ENCODE peak calls at places on chromosomes 16 and 17, in ten cellular contexts. L is stimulated activated naive CD8-positive, alpha-beta T cell treated with anti-CD3 and anti-CD28 coated beads, Interleukin-15, Interleukin-2, amounts not matched to agents 100 U/mL and 50 U/mL, for 24 hours; D is left cardiac atrium; C is AML-193; K is T-helper 2 cell; E is stimulated activated CD4-positive, alpha-beta T cell treated with anti-CD3 and anti-CD28 coated beads, Interleukin-15, amount 100 ng/mL, for 24 hours; V is suprapubic skin; H is T-cell; I is GM03348; W is SW480. Q is an unnamed sample.

GRCh38 chr17:48542114-48542955 is 2.6 kb downstream of the HOXB2 start:
- DNase-seq in L (peak; percentile 35), D (no peak), C (no peak), K (no peak), E (peak; percentile 40), V (no peak), H (no peak), I (no peak), W (no peak), Q (no peak)

GRCh38 chr17:17943281-17943984 is 28.8 kb downstream of the TOM1L2 start:
- DNase-seq in L (no peak), D (no peak), C (no peak), K (no peak), E (no peak), V (no peak), H (no peak), I (no peak), W (no peak), Q (no peak)

GRCh38 chr17:56779306-56779705 is 54.4 kb downstream of the C17orf67 start:
- DNase-seq in L (no peak), D (no peak), C (no peak), K (no peak), E (no peak), V (no peak), H (no peak), I (no peak), W (no peak), Q (no peak)

GRCh38 chr17:36144014-36144413 is 32.4 kb downstream of the TBC1D3B start:
- DNase-seq in L (no peak), D (no peak), C (no peak), K (no peak), E (no peak), V (no peak), H (no peak), I (no peak), W (no peak), Q (no peak)

GRCh38 chr16:66979011-66979717 is 9.2 kb upstream of the CES4A start:
- DNase-seq in L (no peak), D (peak; percentile 73), C (no peak), K (no peak), E (no peak), V (no peak), H (no peak), I (peak; percentile 64), W (no peak), Q (peak; percentile 85)

GRCh38 chr17:13323990-13324389 is 277.7 kb downstream of the HS3ST3A1 start:
- DNase-seq in L (no peak), D (no peak), C (no peak), K (no peak), E (no peak), V (no peak), H (no peak), I (peak; percentile 7), W (no peak), Q (no peak)

GRCh38 chr16:83458612-83459011 is 349.2 kb upstream of the HSBP1 start:
- DNase-seq in L (no peak), D (no peak), C (no peak), K (no peak), E (peak; percentile 6), V (no peak), H (no peak), I (peak; percentile 68), W (no peak), Q (no peak)

GRCh38 chr17:77370536-77370935 is 229.8 kb downstream of the SEC14L1 start:
- DNase-seq in L (no peak), D (no peak), C (no peak), K (no peak), E (no peak), V (peak; percentile 25), H (no peak), I (no peak), W (no peak), Q (no peak)

GRCh38 chr16:66927012-66927436 is 1.7 kb upstream of the RRAD start:
- DNase-seq in L (no peak), D (peak; percentile 66), C (peak; percentile 44), K (no peak), E (no peak), V (no peak), H (no peak), I (peak; percentile 86), W (peak; percentile 46), Q (no peak)

GRCh38 chr16:62738631-62739030 is 702.4 kb upstream of the CDH8 start:
- DNase-seq in L (no peak), D (no peak), C (no peak), K (no peak), E (no peak), V (no peak), H (no peak), I (no peak), W (no peak), Q (no peak)

GRCh38 chr17:82394296-82394695 is 22.7 kb downstream of the UTS2R start:
- DNase-seq in L (no peak), D (peak; percentile 3), C (no peak), K (no peak), E (no peak), V (no peak), H (no peak), I (no peak), W (no peak), Q (no peak)

GRCh38 chr17:35467824-35468223 is 19.3 kb upstream of the SLFN13 start:
- DNase-seq in L (no peak), D (no peak), C (no peak), K (no peak), E (no peak), V (no peak), H (no peak), I (no peak), W (no peak), Q (no peak)

GRCh38 chr16:46961373-46962353 is 11.8 kb downstream of the DNAJA2 start:
- DNase-seq in L (peak; percentile 33), D (no peak), C (peak; percentile 61), K (no peak), E (peak; percentile 51), V (no peak), H (no peak), I (peak; percentile 57), W (no peak), Q (no peak)

GRCh38 chr17:7632492-7632894 is 2.6 kb downstream of the SHBG start:
- DNase-seq in L (peak; percentile 31), D (no peak), C (peak; percentile 47), K (no peak), E (peak; percentile 32), V (no peak), H (no peak), I (peak; percentile 82), W (peak; percentile 61), Q (no peak)

Q was measured in ascending aorta.